ENCODE peak calls at places on chromosome 17, in six cellular contexts. H is Calu3, P is SK-MEL-5, R is retinal pigment epithelial cell, U is stomach, B is adipocyte. I is an unnamed sample.

GRCh38 chr17:49496183-49496865 is 1.2 kb downstream of the NGFR start:
- DNase-seq in H (peak), P (peak), R (no peak), U (peak), B (peak), I (peak)

GRCh38 chr17:21289902-21290571 is 5.5 kb downstream of the MAP2K3 start:
- DNase-seq in H (no peak), P (no peak), R (no peak), U (no peak), B (no peak), I (no peak)

GRCh38 chr17:32783602-32784001 is 93.3 kb downstream of the MYO1D start:
- DNase-seq in H (no peak), P (peak), R (peak), U (no peak), B (peak), I (peak)

GRCh38 chr17:32943647-32944191 is 15.8 kb downstream of the TMEM98 start:
- DNase-seq in H (no peak), P (no peak), R (peak), U (no peak), B (peak), I (no peak)

GRCh38 chr17:40301315-40301714 is 7.7 kb upstream of the RARA start:
- DNase-seq in H (peak), P (peak), R (no peak), U (peak), B (no peak), I (no peak)

GRCh38 chr17:14308965-14309879 is 8.3 kb downstream of the HS3ST3B1 start:
- DNase-seq in H (peak), P (peak), R (peak), U (peak), B (peak), I (no peak)

GRCh38 chr17:50148226-50149098 is 2.0 kb downstream of the PPP1R9B start:
- DNase-seq in H (peak), P (no peak), R (no peak), U (peak), B (peak), I (no peak)

GRCh38 chr17:42118545-42118944 is 2.6 kb downstream of the KAT2A start:
- DNase-seq in H (peak), P (peak), R (no peak), U (peak), B (peak), I (no peak)

GRCh38 chr17:48351916-48352332 is 78.1 kb downstream of the SKAP1 start:
- DNase-seq in H (no peak), P (peak), R (no peak), U (no peak), B (peak), I (peak)

GRCh38 chr17:49646391-49647255 is 31.3 kb downstream of the SPOP start:
- DNase-seq in H (peak), P (no peak), R (no peak), U (no peak), B (peak), I (no peak)

GRCh38 chr17:77096570-77097214 is 44.1 kb upstream of the SEC14L1 start:
- DNase-seq in H (no peak), P (peak), R (no peak), U (peak), B (peak), I (no peak)

GRCh38 chr17:65797809-65798208 is 236.4 kb upstream of the AXIN2 start:
- DNase-seq in H (no peak), P (peak), R (no peak), U (no peak), B (no peak), I (no peak)

GRCh38 chr17:65754081-65754480 is 192.6 kb upstream of the AXIN2 start:
- DNase-seq in H (no peak), P (no peak), R (no peak), U (no peak), B (no peak), I (no peak)

GRCh38 chr17:28901866-28902818 is 737 bp downstream of the DHRS13 start:
- DNase-seq in H (peak), P (no peak), R (no peak), U (peak), B (peak), I (no peak)

GRCh38 chr17:77235370-77236080 is 94.8 kb downstream of the SEC14L1 start:
- DNase-seq in H (no peak), P (no peak), R (no peak), U (no peak), B (peak), I (no peak)

GRCh38 chr17:31274252-31274651 is 22.8 kb downstream of the OMG start:
- DNase-seq in H (no peak), P (peak), R (no peak), U (no peak), B (peak), I (no peak)

GRCh38 chr17:29733151-29733550 is 110.4 kb upstream of the CORO6 start:
- DNase-seq in H (no peak), P (no peak), R (no peak), U (no peak), B (peak), I (no peak)

GRCh38 chr17:66982011-66982508 is 17.6 kb downstream of the CACNG4 start:
- DNase-seq in H (no peak), P (no peak), R (no peak), U (peak), B (no peak), I (no peak)

GRCh38 chr17:6517017-6517416 is 39.3 kb downstream of the PITPNM3 start:
- DNase-seq in H (no peak), P (no peak), R (no peak), U (no peak), B (no peak), I (no peak)

GRCh38 chr17:54948380-54948779 is 20.1 kb downstream of the COX11 start:
- DNase-seq in H (peak), P (peak), R (peak), U (no peak), B (no peak), I (peak)

GRCh38 chr17:15119928-15120327 is 145.2 kb downstream of the PMP22 start:
- DNase-seq in H (no peak), P (no peak), R (peak), U (no peak), B (peak), I (no peak)

GRCh38 chr17:8865811-8866210 is 1.7 kb downstream of the PIK3R6 start:
- DNase-seq in H (no peak), P (no peak), R (no peak), U (no peak), B (no peak), I (no peak)

GRCh38 chr17:78361227-78361683 is 1.4 kb upstream of the SOCS3 start:
- DNase-seq in H (no peak), P (no peak), R (no peak), U (no peak), B (no peak), I (no peak)

GRCh38 chr17:39706921-39707337 is 7.1 kb downstream of the ERBB2 start:
- DNase-seq in H (peak), P (no peak), R (no peak), U (peak), B (no peak), I (no peak)

GRCh38 chr17:44007346-44008204 is 3.2 kb downstream of the NAGS start:
- DNase-seq in H (no peak), P (no peak), R (no peak), U (no peak), B (peak), I (no peak)